ENCODE peak calls at places on chromosomes 7 and 10, in five cellular contexts. X is mucosa of descending colon; N is CD8-positive, alpha-beta T cell; S is A549; G is BJ. Y is an unnamed sample.

GRCh38 chr7:40493609-40494041 is 358.8 kb downstream of the SUGCT start:
- DNase-seq in G (peak), N (no peak), X (no peak), S (no peak), Y (no peak)

GRCh38 chr7:115851291-115851690 is 179.3 kb downstream of the TFEC start:
- DNase-seq in G (peak), N (no peak), X (no peak), S (peak), Y (no peak)

GRCh38 chr7:131970602-131971001 is 414.2 kb upstream of the PODXL start:
- DNase-seq in G (no peak), S (no peak), X (no peak), N (no peak), Y (no peak)

GRCh38 chr7:66379761-66380160 is 174.6 kb downstream of the TPST1 start:
- DNase-seq in G (no peak), N (no peak), S (no peak), X (no peak), Y (no peak)

GRCh38 chr7:38105874-38106483 is 72.1 kb upstream of the STARD3NL start:
- DNase-seq in G (no peak), N (peak), S (peak), X (peak), Y (no peak)

GRCh38 chr7:1124816-1125602 is 35.0 kb downstream of the ZFAND2A start:
- DNase-seq in S (no peak), X (no peak), G (no peak), N (no peak), Y (no peak)

GRCh38 chr10:50846753-50847152 is 38.7 kb downstream of the A1CF start:
- DNase-seq in S (peak), N (no peak), X (no peak), G (no peak), Y (no peak)

GRCh38 chr7:46281071-46281470 is 360.0 kb upstream of the IGFBP3 start:
- DNase-seq in S (no peak), N (no peak), G (no peak), X (no peak), Y (no peak)

GRCh38 chr7:504221-505081 is 15.2 kb downstream of the PDGFA start:
- DNase-seq in X (peak), S (no peak), N (peak), G (no peak), Y (no peak)

GRCh38 chr7:64562246-64562620 is 638 bp downstream of the ZNF680 start:
- DNase-seq in X (no peak), S (peak), G (no peak), N (no peak), Y (no peak)

GRCh38 chr10:66322261-66322660 is 603.6 kb upstream of the LRRTM3 start:
- DNase-seq in X (peak), S (no peak), G (no peak), N (no peak), Y (no peak)

GRCh38 chr10:47449102-47449978 is 34.6 kb downstream of the ANXA8 start:
- DNase-seq in G (no peak), X (no peak), S (no peak), N (no peak), Y (peak)

GRCh38 chr7:151503902-151504714 is 15.6 kb downstream of the RHEB start:
- DNase-seq in G (peak), X (no peak), S (peak), N (no peak), Y (no peak)

GRCh38 chr7:112112822-112113255 is 93.4 kb downstream of the DOCK4 start:
- DNase-seq in N (no peak), G (peak), S (no peak), X (no peak), Y (no peak)

GRCh38 chr10:117448840-117449239 is 73.6 kb upstream of the PDZD8 start:
- DNase-seq in N (no peak), X (no peak), G (no peak), S (no peak), Y (no peak)

GRCh38 chr7:99693427-99694200 is 13.8 kb upstream of the CYP3A5 start:
- DNase-seq in N (peak), G (no peak), S (peak), X (peak), Y (no peak)

GRCh38 chr7:130917669-130918128 is 183.7 kb upstream of the KLF14 start:
- DNase-seq in N (no peak), X (peak), S (peak), G (no peak), Y (no peak)

GRCh38 chr10:17675638-17676037 is 31.7 kb downstream of the STAM start:
- DNase-seq in X (no peak), N (no peak), G (no peak), S (no peak), Y (no peak)
- TF ChIP-seq CTCF in X (no peak), N (no peak), G (no peak), S (no peak), Y (no peak)

DNA sequence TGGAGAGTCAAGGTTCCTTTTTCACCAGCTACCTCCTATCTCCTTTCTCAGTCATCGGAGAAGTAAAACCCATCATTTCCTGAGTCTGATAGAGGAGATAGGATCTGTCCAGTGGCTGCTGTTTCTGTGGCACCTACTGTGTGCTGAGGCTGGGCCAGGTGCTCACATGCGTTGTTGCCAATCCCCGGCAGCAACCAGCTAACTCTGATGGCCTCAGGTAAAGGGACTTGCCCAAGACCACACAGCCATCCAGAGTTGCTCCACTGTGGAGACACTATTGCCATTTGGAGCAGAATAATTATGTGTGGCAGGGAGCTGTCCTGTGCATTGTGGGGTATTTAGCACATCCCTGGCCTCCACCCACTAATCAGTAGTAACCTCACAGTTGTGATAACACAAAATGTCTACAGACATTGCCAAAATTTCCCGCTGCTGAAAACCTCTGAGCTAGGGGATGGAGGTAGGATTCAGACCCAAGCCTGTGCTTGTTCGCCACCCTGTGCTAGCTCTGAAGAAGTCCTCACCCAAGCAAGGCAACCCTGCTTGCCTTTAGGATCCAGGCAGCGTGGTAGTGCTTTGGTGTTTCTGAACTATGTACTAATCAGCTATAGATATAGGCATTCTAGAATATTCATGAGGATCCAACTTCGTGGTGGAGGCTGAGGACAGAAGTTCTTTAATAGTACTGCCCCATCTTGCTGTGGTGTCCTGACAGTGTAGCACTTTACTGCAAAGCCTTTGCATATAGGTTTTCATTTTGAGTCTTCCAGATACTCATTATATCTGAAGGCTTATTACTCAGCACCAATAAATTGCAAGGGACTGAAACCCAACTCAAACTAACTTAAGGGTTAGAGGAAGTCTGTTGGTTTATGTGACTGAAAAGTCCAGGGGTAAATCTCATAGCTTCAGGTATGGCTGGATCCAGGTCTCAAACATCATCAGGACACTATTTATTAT is 164.6 kb downstream of the GRK5 start:
- DNase-seq in G (no peak), S (no peak), X (no peak), N (no peak), Y (no peak)
- TF ChIP-seq CTCF in G (no peak), S (no peak), X (no peak), N (no peak), Y (peak)

GRCh38 chr10:29301359-29301910 is 12.6 kb downstream of the LYZL1 start:
- DNase-seq in S (no peak), G (no peak), X (no peak), N (no peak), Y (no peak)

GRCh38 chr10:29305031-29305335 is 16.1 kb downstream of the LYZL1 start:
- DNase-seq in G (no peak), X (no peak), S (no peak), N (no peak), Y (no peak)

GRCh38 chr10:29306688-29307087 is 17.8 kb downstream of the LYZL1 start:
- DNase-seq in G (no peak), S (no peak), N (no peak), X (no peak), Y (peak)

GRCh38 chr10:29302499-29302898 is 13.6 kb downstream of the LYZL1 start:
- DNase-seq in G (no peak), N (no peak), S (no peak), X (no peak), Y (no peak)

DNA sequence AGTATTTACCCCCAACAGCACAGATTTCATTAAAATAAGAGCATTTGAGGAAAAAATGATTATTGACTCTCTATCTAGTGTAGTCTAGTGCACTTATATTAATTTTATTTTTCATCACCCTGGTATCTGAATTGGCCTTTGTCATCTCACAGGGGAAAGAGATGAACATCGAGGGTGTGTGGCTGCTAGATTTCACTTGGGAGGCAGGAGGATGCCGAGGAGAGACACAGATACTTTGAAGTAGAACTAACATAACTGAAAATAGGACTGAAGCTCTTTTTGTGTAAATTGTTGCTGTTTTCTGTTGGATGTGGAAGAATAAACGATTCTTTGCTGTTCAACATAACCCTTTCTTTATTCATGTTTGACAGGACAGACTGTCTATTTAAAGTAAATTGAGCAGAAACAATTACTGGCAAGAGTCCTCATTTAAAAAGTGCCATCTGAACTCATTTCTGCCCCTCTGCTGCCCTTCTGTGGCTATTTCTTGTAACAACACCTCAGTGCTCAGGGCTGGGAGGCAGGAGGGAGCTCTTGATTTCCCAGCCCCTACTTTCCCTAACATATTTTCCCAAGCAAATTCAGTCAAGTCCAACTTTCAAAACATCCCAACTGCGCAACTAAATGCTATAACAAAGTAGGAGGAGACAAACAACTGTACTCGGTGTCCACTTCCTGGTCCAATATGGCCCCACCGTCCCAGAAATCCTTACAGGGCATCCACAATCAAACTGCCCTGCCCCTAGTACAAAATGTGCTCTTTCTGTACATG is 15.6 kb downstream of the LYZL1 start:
- DNase-seq in S (peak), N (no peak), X (peak), G (peak), Y (peak)
- TF ChIP-seq CTCF in S (peak), N (peak), X (no peak), G (peak), Y (peak)

DNA sequence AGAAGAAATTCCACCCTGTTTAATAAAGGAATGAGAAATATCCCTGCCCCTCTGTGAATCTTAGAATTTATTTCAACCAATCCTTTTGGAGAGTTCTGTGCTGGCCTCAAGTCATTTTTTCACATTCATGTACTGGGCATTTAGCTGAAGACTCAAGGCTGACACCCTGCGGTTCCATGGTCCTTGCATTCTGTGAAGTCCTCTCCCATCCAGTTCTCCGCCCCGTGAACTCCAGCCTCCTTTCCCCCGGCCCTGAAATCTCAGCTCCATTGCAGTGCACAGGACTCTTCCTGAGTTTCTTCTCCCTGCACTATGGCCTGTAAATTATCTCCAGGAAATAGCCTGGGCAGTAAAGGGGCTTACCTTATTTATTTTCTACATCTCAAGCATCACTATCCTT is 183.0 kb upstream of the KCND2 start:
- DNase-seq in S (peak), X (no peak), G (no peak), N (no peak), Y (no peak)
- TF ChIP-seq CTCF in S (no peak), X (no peak), G (peak), N (no peak), Y (peak)

GRCh38 chr10:132225073-132225848 is 38.5 kb downstream of the DPYSL4 start:
- DNase-seq in X (no peak), S (no peak), G (no peak), N (no peak), Y (no peak)

GRCh38 chr10:132224343-132225072 is 37.8 kb downstream of the DPYSL4 start:
- DNase-seq in X (no peak), N (no peak), G (no peak), S (no peak), Y (no peak)

GRCh38 chr10:132223611-132224342 is 37.0 kb downstream of the DPYSL4 start:
- DNase-seq in X (no peak), N (no peak), G (no peak), S (no peak), Y (no peak)

GRCh38 chr10:132222726-132223125 is 36.0 kb downstream of the DPYSL4 start:
- DNase-seq in G (no peak), X (no peak), S (no peak), N (no peak), Y (no peak)

GRCh38 chr10:132223156-132223590 is 36.4 kb downstream of the DPYSL4 start:
- DNase-seq in S (peak), G (peak), X (peak), N (peak), Y (no peak)
- TF ChIP-seq CTCF in S (peak), G (peak), X (peak), N (peak), Y (peak)

GRCh38 chr7:2402687-2403013 is 761 bp upstream of the CHST12 start:
- DNase-seq in G (no peak), X (no peak), N (no peak), S (no peak), Y (no peak)

GRCh38 chr7:2404714-2405119 is 1.3 kb downstream of the CHST12 start:
- DNase-seq in N (peak), S (no peak), G (no peak), X (no peak), Y (no peak)

GRCh38 chr7:2403014-2403717 is at the start of gene CHST12:
- DNase-seq in G (peak), X (peak), N (peak), S (peak), Y (peak)

GRCh38 chr7:2405201-2405600 is 1.8 kb downstream of the CHST12 start:
- DNase-seq in G (no peak), S (no peak), X (no peak), N (no peak), Y (no peak)

GRCh38 chr7:2403718-2404648 is 572 bp downstream of the CHST12 start:
- DNase-seq in N (peak), X (peak), S (no peak), G (no peak), Y (peak)
- TF ChIP-seq CTCF in N (no peak), X (no peak), S (no peak), G (peak), Y (peak)

DNA sequence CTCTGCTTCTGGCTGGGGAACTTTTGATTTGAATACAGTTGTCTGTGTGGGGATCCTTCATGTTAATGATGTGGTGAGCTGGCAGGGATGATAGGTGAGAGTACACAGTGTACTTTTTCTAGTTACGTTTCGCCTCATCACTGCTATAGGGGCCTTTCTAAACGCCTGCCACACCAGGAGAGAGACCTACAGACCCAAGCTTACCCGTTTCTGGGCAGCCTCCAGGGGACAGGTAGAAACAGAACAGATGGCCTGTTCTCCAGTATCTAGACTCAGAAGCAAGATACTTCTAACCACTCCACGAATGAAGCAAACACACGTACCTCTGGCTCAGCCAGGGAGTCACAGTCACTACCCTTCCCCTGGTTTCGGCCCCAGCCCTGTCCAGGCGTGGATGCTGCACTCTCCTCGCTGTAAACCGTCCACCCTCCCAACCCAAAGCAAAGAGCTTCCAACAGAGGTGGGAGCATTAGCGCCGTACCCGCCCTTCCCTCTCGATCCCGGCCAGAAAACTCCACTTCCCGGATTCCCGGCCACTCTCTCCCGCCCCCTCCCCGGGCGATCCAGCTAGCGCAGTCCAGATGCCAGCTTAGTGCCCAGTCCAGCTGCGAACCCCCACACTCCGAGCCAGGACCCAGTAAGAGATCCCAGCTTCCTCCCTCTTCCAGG is 1.2 kb downstream of the CCDC6 start:
- DNase-seq in G (no peak), X (peak), S (no peak), N (peak), Y (no peak)
- TF ChIP-seq CTCF in G (peak), X (no peak), S (no peak), N (no peak), Y (no peak)

DNA sequence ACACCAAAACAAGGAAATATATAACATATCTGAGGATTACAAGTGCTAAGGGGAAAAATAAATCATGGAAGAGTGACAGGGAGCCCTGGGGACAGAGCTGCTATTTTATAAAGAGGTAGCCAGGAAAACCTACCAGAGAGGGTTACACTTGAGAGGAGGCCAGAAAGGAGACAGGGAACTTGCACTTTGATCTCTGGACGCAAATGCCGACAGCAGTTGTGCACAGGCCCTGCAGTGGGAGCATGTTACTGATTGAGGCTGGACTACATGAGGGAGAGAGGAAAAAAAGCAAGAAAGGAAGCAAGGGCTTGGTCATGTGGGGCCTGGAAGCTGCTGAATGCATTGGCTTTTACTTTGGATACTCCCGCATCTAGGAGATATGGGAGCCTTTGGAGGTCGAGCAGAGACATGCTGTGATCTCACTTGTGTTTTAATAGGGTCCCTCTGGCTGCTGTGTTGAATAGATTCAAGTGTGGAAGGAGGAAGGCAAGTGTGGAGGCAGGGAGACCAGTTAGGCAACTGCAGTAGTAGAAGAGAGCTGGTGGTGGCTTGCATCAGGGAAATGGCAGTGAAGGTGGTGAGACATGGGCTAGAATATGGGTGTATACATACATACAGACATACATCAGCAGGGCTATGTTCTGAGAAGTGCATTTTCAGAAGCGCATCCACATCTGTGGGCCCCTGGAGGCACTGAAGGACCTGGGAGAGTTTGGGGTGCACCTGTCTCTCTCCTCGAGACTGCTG is 26.2 kb downstream of the MINDY4 start:
- DNase-seq in G (no peak), N (no peak), X (peak), S (no peak), Y (peak)
- TF ChIP-seq CTCF in G (no peak), N (no peak), X (no peak), S (no peak), Y (no peak)

Y was measured in osteocyte.